ENCODE peak calls at places on chromosomes 2 and 18, in seven cellular contexts. B is GM12865, P is K562, R is B cell, C is cardiac fibroblast, T is bronchial epithelial cell, G is osteocyte. L is an unnamed sample.

GRCh38 chr2:127416486-127417001 is 1.7 kb upstream of the PROC start:
- DNase-seq in B (peak), P (no peak), R (no peak), C (no peak), T (peak), G (no peak), L (no peak)

GRCh38 chr2:58283931-58284330 is 42.8 kb upstream of the FANCL start:
- DNase-seq in B (no peak), P (no peak), R (no peak), C (no peak), T (no peak), G (no peak), L (no peak)

GRCh38 chr18:63135101-63135500 is 184.5 kb downstream of the BCL2 start:
- DNase-seq in B (no peak), P (no peak), R (no peak), C (no peak), T (no peak), G (no peak), L (no peak)

GRCh38 chr2:79253375-79253774 is 93.8 kb upstream of the REG3A start:
- DNase-seq in B (no peak), P (no peak), R (no peak), C (no peak), T (no peak), G (no peak), L (no peak)

GRCh38 chr2:235493775-235494715 is at the start of gene AGAP1:
- DNase-seq in B (peak), P (peak), R (no peak), C (peak), T (peak), G (peak), L (no peak)

GRCh38 chr18:13653746-13654455 is 72.5 kb downstream of the FAM210A start:
- DNase-seq in B (no peak), P (no peak), R (no peak), C (no peak), T (no peak), G (no peak), L (no peak)

GRCh38 chr2:80001704-80002103 is 302.8 kb downstream of the LRRTM1 start:
- DNase-seq in B (no peak), P (no peak), R (no peak), C (peak), T (no peak), G (no peak), L (no peak)

GRCh38 chr2:241132549-241133435 is 16.5 kb downstream of the PASK start:
- DNase-seq in B (no peak), P (no peak), R (no peak), C (no peak), T (no peak), G (no peak), L (no peak)

GRCh38 chr2:171469176-171469575 is 35.1 kb downstream of the DCAF17 start:
- DNase-seq in B (no peak), P (no peak), R (no peak), C (no peak), T (no peak), G (no peak), L (no peak)

GRCh38 chr2:216635171-216635570 is 2.0 kb downstream of the IGFBP2 start:
- DNase-seq in B (no peak), P (no peak), R (no peak), C (no peak), T (no peak), G (no peak), L (no peak)
- TF ChIP-seq CTCF in B (no peak), P (no peak), R (no peak), C (no peak), T (no peak), G (peak), L (no peak)

DNA sequence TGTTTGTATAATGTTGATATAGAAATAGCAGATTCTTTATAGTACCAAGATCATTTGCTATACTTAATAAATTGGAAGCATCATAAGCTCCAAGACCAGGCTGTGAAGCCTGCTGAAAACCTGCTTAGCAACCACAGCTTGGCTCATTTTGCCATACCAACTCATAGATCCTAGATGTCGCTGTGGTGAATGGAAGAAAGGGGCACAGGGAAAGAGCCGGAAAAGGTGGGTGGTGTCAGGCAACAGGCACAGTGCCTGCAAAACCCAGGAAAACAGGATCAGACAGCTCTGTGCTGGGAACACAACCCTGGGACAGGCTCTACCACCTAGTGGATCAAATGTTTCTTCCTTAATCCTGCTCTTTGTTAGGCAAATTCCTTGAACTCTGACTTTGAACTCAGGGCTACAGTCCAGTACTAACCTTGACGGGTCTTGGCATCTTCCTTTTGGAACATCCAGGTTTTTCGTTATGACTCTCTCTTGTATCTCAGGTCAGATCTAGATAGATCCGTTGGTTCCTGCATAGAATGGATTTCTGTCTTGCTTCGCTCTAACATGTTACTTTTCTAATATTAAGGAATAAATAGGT is 31.6 kb downstream of the TWSG1 start:
- DNase-seq in B (no peak), P (no peak), R (no peak), C (peak), T (peak), G (no peak), L (no peak)
- TF ChIP-seq CTCF in B (no peak), P (no peak), R (no peak), C (peak), T (peak), G (peak), L (no peak)

GRCh38 chr2:71454221-71455010 is 1.1 kb downstream of the DYSF start:
- DNase-seq in B (no peak), P (peak), R (no peak), C (no peak), T (no peak), G (no peak), L (no peak)

GRCh38 chr2:71453404-71454220 is at the start of gene DYSF:
- DNase-seq in B (no peak), P (peak), R (no peak), C (peak), T (peak), G (no peak), L (no peak)

GRCh38 chr2:71451695-71452094 is 1.7 kb upstream of the DYSF start:
- DNase-seq in B (no peak), P (no peak), R (no peak), C (no peak), T (no peak), G (no peak), L (no peak)

GRCh38 chr2:71455011-71455740 is 1.8 kb downstream of the DYSF start:
- DNase-seq in B (no peak), P (no peak), R (no peak), C (no peak), T (no peak), G (no peak), L (no peak)

GRCh38 chr2:71452565-71452964 is 796 bp upstream of the DYSF start:
- DNase-seq in B (peak), P (peak), R (no peak), C (peak), T (peak), G (no peak), L (no peak)
- TF ChIP-seq CTCF in B (no peak), P (peak), R (no peak), C (peak), T (peak), G (no peak), L (peak)

GRCh38 chr2:43107679-43108078 is 118.7 kb downstream of the ZFP36L2 start:
- DNase-seq in B (no peak), P (no peak), R (no peak), C (no peak), T (no peak), G (no peak), L (no peak)

GRCh38 chr2:43104106-43104505 is 122.3 kb downstream of the ZFP36L2 start:
- DNase-seq in B (no peak), P (no peak), R (no peak), C (no peak), T (no peak), G (no peak), L (no peak)

GRCh38 chr2:43104763-43105162 is 121.6 kb downstream of the ZFP36L2 start:
- DNase-seq in B (no peak), P (no peak), R (no peak), C (no peak), T (no peak), G (no peak), L (no peak)

GRCh38 chr2:43106767-43107527 is 119.5 kb downstream of the ZFP36L2 start:
- DNase-seq in B (no peak), P (no peak), R (peak), C (no peak), T (no peak), G (no peak), L (no peak)

GRCh38 chr2:43105586-43106562 is 120.5 kb downstream of the ZFP36L2 start:
- DNase-seq in B (peak), P (peak), R (peak), C (peak), T (peak), G (no peak), L (no peak)
- TF ChIP-seq CTCF in B (peak), P (peak), R (peak), C (peak), T (peak), G (peak), L (no peak)

GRCh38 chr2:40824269-40824668 is 372.4 kb upstream of the SLC8A1 start:
- DNase-seq in B (no peak), P (no peak), R (no peak), C (no peak), T (no peak), G (no peak), L (no peak)
- TF ChIP-seq CTCF in B (no peak), P (no peak), R (no peak), C (no peak), T (no peak), G (no peak), L (no peak)

GRCh38 chr18:65753520-65753919 is 2.7 kb downstream of the CDH7 start:
- DNase-seq in B (peak), P (peak), R (no peak), C (no peak), T (peak), G (no peak), L (no peak)
- TF ChIP-seq CTCF in B (peak), P (no peak), R (no peak), C (no peak), T (peak), G (peak), L (no peak)